ENCODE peak calls at places on chromosome 4, in five cellular contexts. P is NCI-H82, L is PC-9, T is cardiac muscle cell, C is HEK293T. W is an unnamed sample.

GRCh38 chr4:71814433-71814832 is 30.6 kb upstream of the GC start:
- DNase-seq in C (no peak), T (no peak), L (no peak), P (no peak), W (peak)

GRCh38 chr4:3863841-3864734 is 97.9 kb downstream of the ADRA2C start:
- DNase-seq in T (no peak), P (no peak), C (no peak), L (no peak), W (no peak)

GRCh38 chr4:176921256-176921655 is 128.5 kb upstream of the VEGFC start:
- DNase-seq in L (no peak), C (no peak), T (peak), P (no peak), W (no peak)

GRCh38 chr4:105189855-105190650 is 43.4 kb downstream of the TET2 start:
- DNase-seq in C (no peak), P (peak), L (no peak), T (no peak), W (no peak)

GRCh38 chr4:12555011-12555410 is 929.1 kb downstream of the RAB28 start:
- DNase-seq in C (no peak), L (no peak), P (peak), T (peak), W (peak)

GRCh38 chr4:146368209-146368608 is 153.5 kb downstream of the SLC10A7 start:
- DNase-seq in C (no peak), L (no peak), P (no peak), T (peak), W (peak)

GRCh38 chr4:149749769-149750168 is 65.9 kb downstream of the IQCM start:
- DNase-seq in C (no peak), L (no peak), T (no peak), P (no peak), W (no peak)

GRCh38 chr4:105145913-105146285 is 777 bp upstream of the TET2 start:
- DNase-seq in T (no peak), L (no peak), C (peak), P (peak), W (no peak)

GRCh38 chr4:5780831-5781480 is 70.0 kb downstream of the EVC start:
- DNase-seq in L (no peak), C (no peak), T (peak), P (no peak), W (no peak)

GRCh38 chr4:4480685-4481393 is 61.0 kb downstream of the STX18 start:
- DNase-seq in L (no peak), P (peak), T (no peak), C (no peak), W (peak)

GRCh38 chr4:74042681-74043080 is 4.2 kb upstream of the CXCL3 start:
- DNase-seq in L (no peak), T (no peak), C (no peak), P (peak), W (no peak)

GRCh38 chr4:22515888-22516541 is at the start of gene ADGRA3:
- DNase-seq in T (peak), P (peak), C (peak), L (no peak), W (peak)

GRCh38 chr4:19776021-19776459 is 475.7 kb upstream of the SLIT2 start:
- DNase-seq in C (peak), T (peak), L (peak), P (no peak), W (no peak)

GRCh38 chr4:24103434-24104168 is 213.8 kb upstream of the PPARGC1A start:
- DNase-seq in T (peak), C (no peak), P (no peak), L (no peak), W (no peak)

GRCh38 chr4:97589481-97590196 is 553.6 kb downstream of the STPG2 start:
- DNase-seq in T (no peak), C (no peak), L (peak), P (no peak), W (no peak)

GRCh38 chr4:169859366-169860216 is 101.8 kb upstream of the HPF1 start:
- DNase-seq in C (no peak), P (no peak), T (no peak), L (no peak), W (no peak)

GRCh38 chr4:74327751-74328150 is 19.5 kb downstream of the EPGN start:
- DNase-seq in T (no peak), L (no peak), P (no peak), C (no peak), W (no peak)

GRCh38 chr4:2793920-2794706 is 1.2 kb downstream of the SH3BP2 start:
- DNase-seq in T (peak), C (no peak), L (peak), P (no peak), W (peak)

GRCh38 chr4:154626793-154627484 is 14.5 kb upstream of the FGG start:
- DNase-seq in C (peak), L (no peak), T (peak), P (peak), W (no peak)

GRCh38 chr4:104451573-104451972 is 43.1 kb downstream of the CXXC4 start:
- DNase-seq in L (no peak), C (peak), T (peak), P (peak), W (no peak)

GRCh38 chr4:65089666-65090065 is 580.6 kb downstream of the EPHA5 start:
- DNase-seq in C (no peak), T (peak), P (no peak), L (no peak), W (peak)